ENCODE peak calls at places on chromosome 6, in seven cellular contexts. Z is psoas muscle, C is kidney, G is fibroblast of pulmonary artery, U is foreskin fibroblast, Y is PC-3, E is sigmoid colon. A is an unnamed sample.

GRCh38 chr6:157811476-157812173 is 11.4 kb upstream of the SNX9 start:
- DNase-seq in U (peak), E (no peak), Z (no peak), G (peak), Y (no peak), C (no peak), A (no peak)

GRCh38 chr6:19320066-19320465 is 517.1 kb upstream of the ID4 start:
- DNase-seq in E (no peak), G (no peak), Y (no peak), U (no peak), C (no peak), Z (no peak), A (no peak)

GRCh38 chr6:496649-497048 is 105.1 kb downstream of the IRF4 start:
- DNase-seq in E (no peak), Y (no peak), U (no peak), G (no peak), Z (no peak), C (no peak), A (no peak)

GRCh38 chr6:41774841-41775240 is 4.9 kb downstream of the FRS3 start:
- DNase-seq in U (peak), Y (no peak), C (no peak), G (no peak), Z (no peak), E (no peak), A (no peak)

GRCh38 chr6:116575227-116575626 is 3.9 kb downstream of the RWDD1 start:
- DNase-seq in G (no peak), Z (no peak), C (no peak), E (no peak), Y (no peak), U (no peak), A (no peak)

GRCh38 chr6:156658596-156659316 is 118.4 kb upstream of the ARID1B start:
- DNase-seq in C (no peak), E (no peak), Y (no peak), Z (no peak), G (peak), U (peak), A (no peak)

GRCh38 chr6:54835176-54835575 is 11.4 kb upstream of the FAM83B start:
- DNase-seq in E (no peak), Y (peak), C (no peak), Z (no peak), U (no peak), G (no peak), A (no peak)

GRCh38 chr6:11424395-11425050 is 113.0 kb upstream of the TMEM170B start:
- DNase-seq in C (peak), Y (peak), Z (no peak), U (no peak), G (no peak), E (no peak), A (no peak)

GRCh38 chr6:161257778-161258457 is 15.9 kb downstream of the AGPAT4 start:
- DNase-seq in Y (peak), U (peak), Z (no peak), C (no peak), G (peak), E (peak), A (no peak)

GRCh38 chr6:39143238-39143930 is 28.4 kb upstream of the SAYSD1 start:
- DNase-seq in C (peak), E (no peak), G (peak), Z (no peak), Y (no peak), U (peak), A (no peak)

GRCh38 chr6:8177721-8178120 is 75.4 kb upstream of the EEF1E1 start:
- DNase-seq in E (no peak), U (peak), C (no peak), G (no peak), Z (no peak), Y (no peak), A (no peak)

GRCh38 chr6:43338243-43338642 is 29.6 kb upstream of the CRIP3 start:
- DNase-seq in C (no peak), Z (no peak), U (no peak), Y (no peak), G (no peak), E (no peak), A (no peak)

GRCh38 chr6:168225471-168225901 is 94.1 kb downstream of the DACT2 start:
- DNase-seq in Y (no peak), E (no peak), U (no peak), Z (no peak), G (peak), C (no peak), A (no peak)

GRCh38 chr6:88165877-88166492 is at the start of gene CNR1:
- DNase-seq in Y (no peak), C (peak), E (peak), U (peak), G (peak), Z (peak), A (peak)

GRCh38 chr6:157034433-157035230 is 257.5 kb downstream of the ARID1B start:
- DNase-seq in E (no peak), Z (no peak), C (no peak), G (peak), Y (peak), U (peak), A (no peak)

GRCh38 chr6:1553562-1554088 is 56.1 kb upstream of the FOXC1 start:
- DNase-seq in Y (no peak), G (no peak), E (no peak), Z (no peak), C (no peak), U (peak), A (no peak)

GRCh38 chr6:1551236-1551635 is 58.5 kb upstream of the FOXC1 start:
- DNase-seq in Y (no peak), Z (no peak), G (no peak), E (no peak), U (no peak), C (no peak), A (no peak)

GRCh38 chr6:1554881-1555569 is 54.7 kb upstream of the FOXC1 start:
- DNase-seq in U (peak), G (peak), Z (peak), E (peak), Y (peak), C (peak), A (peak)

GRCh38 chr6:1554241-1554880 is 55.4 kb upstream of the FOXC1 start:
- DNase-seq in E (no peak), Z (no peak), C (no peak), U (peak), G (no peak), Y (no peak), A (no peak)

GRCh38 chr6:1552296-1552761 is 57.4 kb upstream of the FOXC1 start:
- DNase-seq in Z (no peak), G (peak), C (no peak), U (peak), Y (peak), E (no peak), A (no peak)
- TF ChIP-seq CTCF in Z (no peak), G (peak), C (peak), U (peak), Y (peak), E (no peak), A (peak)

GRCh38 chr6:1596088-1596852 is 13.4 kb upstream of the FOXC1 start:
- DNase-seq in C (no peak), G (peak), E (peak), Z (peak), U (peak), Y (peak), A (peak)
- H3K4me3 ChIP-seq in C (peak), G (peak), E (no peak), Z (peak), U (peak), Y (peak), A (peak)

GRCh38 chr6:28893172-28893799 is 30.5 kb downstream of the TRIM27 start:
- DNase-seq in Z (no peak), U (no peak), G (no peak), E (peak), Y (no peak), C (no peak), A (no peak)

GRCh38 chr6:28895131-28895812 is 28.5 kb downstream of the TRIM27 start:
- DNase-seq in G (peak), Y (peak), C (peak), E (peak), U (peak), Z (peak), A (peak)

GRCh38 chr6:28900577-28901266 is 23.1 kb downstream of the TRIM27 start:
- DNase-seq in G (no peak), Y (no peak), U (no peak), Z (no peak), E (no peak), C (no peak), A (no peak)

GRCh38 chr6:28898710-28898965 is 25.1 kb downstream of the TRIM27 start:
- DNase-seq in U (peak), E (no peak), Y (peak), G (no peak), Z (no peak), C (no peak), A (no peak)

GRCh38 chr6:28896505-28897392 is 27.0 kb downstream of the TRIM27 start:
- DNase-seq in U (peak), G (peak), C (peak), Y (peak), E (peak), Z (peak), A (peak)
- TF ChIP-seq CTCF in U (peak), G (peak), C (peak), Y (peak), E (no peak), Z (peak), A (peak)

GRCh38 chr6:111731404-111732195 is 125.9 kb upstream of the TRAF3IP2 start:
- DNase-seq in Z (no peak), U (no peak), G (no peak), Y (no peak), E (no peak), C (no peak), A (no peak)
- H3K4me3 ChIP-seq in Z (no peak), U (no peak), G (no peak), Y (no peak), E (no peak), C (no peak), A (no peak)

GRCh38 chr6:40718401-40718800 is 131.2 kb upstream of the LRFN2 start:
- DNase-seq in Z (no peak), Y (no peak), C (no peak), E (no peak), G (no peak), U (no peak), A (no peak)
- TF ChIP-seq CTCF in Z (no peak), Y (no peak), C (no peak), E (no peak), G (no peak), U (no peak), A (no peak)

DNA sequence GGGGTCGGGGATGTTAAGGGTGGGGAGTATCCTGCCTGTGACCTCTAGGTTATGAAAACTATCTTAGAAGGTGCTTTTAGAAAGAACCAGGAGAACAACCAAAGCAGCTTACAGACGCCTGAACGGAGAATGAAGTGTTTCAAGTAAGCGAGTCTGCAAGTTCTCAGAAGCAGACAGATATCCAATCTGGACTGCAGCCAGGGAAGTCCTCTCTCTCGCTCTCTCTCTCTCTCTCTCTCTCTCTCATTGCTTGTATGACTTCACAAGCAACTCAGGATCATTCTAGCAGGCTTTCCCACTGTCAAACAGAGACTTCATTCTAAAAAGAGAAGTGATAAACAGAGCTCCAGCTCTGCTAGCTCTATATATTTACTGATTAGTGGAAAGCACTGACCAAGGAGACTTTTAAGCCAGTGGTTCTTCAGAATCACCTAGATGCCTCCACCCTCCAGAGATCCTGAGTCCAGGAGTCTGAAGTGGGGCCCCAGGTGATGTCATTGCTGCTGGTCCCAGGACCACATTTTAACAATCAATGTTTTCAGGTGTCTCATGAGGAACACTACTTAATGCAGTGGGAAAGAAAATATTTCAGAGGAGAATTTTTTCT is 6.0 kb downstream of the TCF21 start:
- DNase-seq in G (peak), Y (no peak), Z (no peak), U (peak), C (no peak), E (peak), A (no peak)
- H3K4me3 ChIP-seq in G (no peak), Y (no peak), Z (no peak), U (no peak), C (no peak), E (peak), A (no peak)

A was measured in BE2C.